ENCODE peak calls at places on chromosomes 7 and 10, in four cellular contexts. O, L, M and I are unnamed samples.

GRCh38 chr7:148838905-148839304 is 45.2 kb downstream of the EZH2 start:
- DNase-seq in O (no peak), L (no peak), M (no peak), I (no peak)

GRCh38 chr7:83005410-83005809 is 157.3 kb downstream of the PCLO start:
- DNase-seq in O (no peak), L (no peak), M (no peak), I (no peak)

GRCh38 chr10:2262333-2262732 is 525.0 kb upstream of the ADARB2 start:
- DNase-seq in O (no peak), L (no peak), M (no peak), I (no peak)

GRCh38 chr7:40726559-40726958 is 591.8 kb downstream of the SUGCT start:
- DNase-seq in O (no peak), L (no peak), M (no peak), I (no peak)

GRCh38 chr10:30637881-30638467 is 8.4 kb upstream of the LYZL2 start:
- DNase-seq in O (no peak), L (peak), M (no peak), I (peak)

GRCh38 chr7:151485006-151485732 is 34.5 kb downstream of the RHEB start:
- DNase-seq in O (no peak), L (no peak), M (no peak), I (peak)

GRCh38 chr7:140673063-140673769 is 471 bp downstream of the ADCK2 start:
- DNase-seq in O (peak), L (no peak), M (peak), I (no peak)

GRCh38 chr7:94618134-94618533 is 37.8 kb downstream of the SGCE start:
- DNase-seq in O (no peak), L (no peak), M (no peak), I (no peak)

GRCh38 chr10:60040003-60040662 is 133.8 kb upstream of the CCDC6 start:
- DNase-seq in O (no peak), L (no peak), M (no peak), I (no peak)

GRCh38 chr7:47268826-47269465 is 313.0 kb downstream of the TNS3 start:
- DNase-seq in O (no peak), L (no peak), M (no peak), I (no peak)

GRCh38 chr7:134546903-134547737 is 1.8 kb upstream of the AKR1B15 start:
- DNase-seq in O (peak), L (no peak), M (peak), I (no peak)

GRCh38 chr7:43076189-43076605 is 36.2 kb upstream of the HECW1 start:
- DNase-seq in O (no peak), L (no peak), M (no peak), I (no peak)

GRCh38 chr10:266974-267425 is 131.7 kb downstream of the ZMYND11 start:
- DNase-seq in O (no peak), L (no peak), M (no peak), I (no peak)

GRCh38 chr10:94224656-94225055 is 138.1 kb downstream of the NOC3L start:
- DNase-seq in O (no peak), L (no peak), M (no peak), I (no peak)

GRCh38 chr7:8360564-8361153 is 72.8 kb upstream of the NXPH1 start:
- DNase-seq in O (no peak), L (no peak), M (no peak), I (no peak)

GRCh38 chr10:94299417-94299816 is 63.3 kb downstream of the NOC3L start:
- DNase-seq in O (no peak), L (no peak), M (no peak), I (no peak)

GRCh38 chr7:343227-343822 is 53.4 kb downstream of the FOXL3 start:
- DNase-seq in O (no peak), L (no peak), M (no peak), I (no peak)

GRCh38 chr7:29987083-29987482 is 2.5 kb downstream of the SCRN1 start:
- DNase-seq in O (no peak), L (no peak), M (no peak), I (no peak)

GRCh38 chr10:86665868-86666267 is 2.4 kb upstream of the LDB3 start:
- DNase-seq in O (no peak), L (no peak), M (no peak), I (no peak)

GRCh38 chr10:119734396-119735332 is 8.8 kb downstream of the INPP5F start:
- DNase-seq in O (no peak), L (no peak), M (no peak), I (no peak)

GRCh38 chr7:127594490-127594889 is 954 bp downstream of the FSCN3 start:
- DNase-seq in O (no peak), L (no peak), M (no peak), I (no peak)

GRCh38 chr10:14185501-14186045 is 145.2 kb downstream of the FRMD4A start:
- DNase-seq in O (no peak), L (peak), M (no peak), I (peak)

GRCh38 chr7:98559219-98559618 is 57.9 kb upstream of the NPTX2 start:
- DNase-seq in O (no peak), L (no peak), M (no peak), I (no peak)

GRCh38 chr10:77287647-77288120 is 349.9 kb downstream of the KCNMA1 start:
- DNase-seq in O (no peak), L (no peak), M (no peak), I (no peak)

GRCh38 chr7:156640949-156641485 is 443 bp downstream of the RNF32 start:
- DNase-seq in O (peak), L (no peak), M (no peak), I (no peak)

GRCh38 chr7:88455696-88456095 is 149.0 kb upstream of the STEAP4 start:
- DNase-seq in O (no peak), L (no peak), M (no peak), I (no peak)

GRCh38 chr7:129188892-129189660 is 643 bp downstream of the SMO start:
- DNase-seq in O (no peak), L (no peak), M (no peak), I (no peak)

GRCh38 chr7:17971392-17971791 is 31.1 kb upstream of the SNX13 start:
- DNase-seq in O (peak), L (no peak), M (no peak), I (no peak)

GRCh38 chr7:43669286-43670081 is 59.8 kb downstream of the COA1 start:
- DNase-seq in O (no peak), L (no peak), M (peak), I (no peak)

GRCh38 chr7:64515781-64516180 is 47.1 kb downstream of the ZNF680 start:
- DNase-seq in O (no peak), L (no peak), M (no peak), I (no peak)